ENCODE peak calls at places on chromosome X, in four cellular contexts. P is K562, M is IMR-90, A is GM12878. Y is an unnamed sample.

GRCh38 chrX:24682739-24683432 is 10.8 kb upstream of the POLA1 start:
- DNase-seq in P (no peak), M (no peak), A (no peak), Y (no peak)

GRCh38 chrX:47489507-47490275 is 6.7 kb upstream of the ZNF41 start:
- DNase-seq in P (no peak), M (no peak), A (no peak), Y (no peak)

GRCh38 chrX:101078716-101079115 is at the start of gene TMEM35A:
- DNase-seq in P (no peak), M (peak), A (no peak), Y (peak)

GRCh38 chrX:18985186-18985435 is 1.2 kb upstream of the PHKA2 start:
- DNase-seq in P (no peak), M (no peak), A (peak), Y (no peak)

GRCh38 chrX:10119399-10119990 is 37.3 kb upstream of the CLCN4 start:
- DNase-seq in P (peak), M (peak), A (peak), Y (peak)

GRCh38 chrX:24876782-24877315 is 138.9 kb downstream of the ARX start:
- DNase-seq in P (no peak), M (no peak), A (no peak), Y (no peak)

GRCh38 chrX:139538907-139539593 is 8.5 kb downstream of the F9 start:
- DNase-seq in P (no peak), M (no peak), A (no peak), Y (no peak)

GRCh38 chrX:128518508-128518907 is 466.3 kb upstream of the ACTRT1 start:
- DNase-seq in P (no peak), M (peak), A (no peak), Y (peak)

GRCh38 chrX:21972721-21973120 is 32.2 kb downstream of the SMS start:
- DNase-seq in P (no peak), M (peak), A (no peak), Y (peak)

GRCh38 chrX:8981742-8982141 is 52.2 kb downstream of the FAM9B start:
- DNase-seq in P (no peak), M (peak), A (no peak), Y (no peak)

GRCh38 chrX:15985937-15986336 is 131.3 kb upstream of the AP1S2 start:
- DNase-seq in P (peak), M (no peak), A (no peak), Y (no peak)

GRCh38 chrX:15515931-15516330 is 15.3 kb downstream of the BMX start:
- DNase-seq in P (peak), M (no peak), A (no peak), Y (peak)

GRCh38 chrX:46649421-46650260 is 76.1 kb downstream of the CHST7 start:
- DNase-seq in P (no peak), M (peak), A (no peak), Y (peak)

GRCh38 chrX:1610736-1611135 is 4.1 kb upstream of the ASMT start:
- DNase-seq in P (no peak), M (no peak), A (no peak), Y (no peak)

GRCh38 chrX:12693754-12694153 is 97.5 kb upstream of the PRPS2 start:
- DNase-seq in P (no peak), M (no peak), A (no peak), Y (no peak)

DNA sequence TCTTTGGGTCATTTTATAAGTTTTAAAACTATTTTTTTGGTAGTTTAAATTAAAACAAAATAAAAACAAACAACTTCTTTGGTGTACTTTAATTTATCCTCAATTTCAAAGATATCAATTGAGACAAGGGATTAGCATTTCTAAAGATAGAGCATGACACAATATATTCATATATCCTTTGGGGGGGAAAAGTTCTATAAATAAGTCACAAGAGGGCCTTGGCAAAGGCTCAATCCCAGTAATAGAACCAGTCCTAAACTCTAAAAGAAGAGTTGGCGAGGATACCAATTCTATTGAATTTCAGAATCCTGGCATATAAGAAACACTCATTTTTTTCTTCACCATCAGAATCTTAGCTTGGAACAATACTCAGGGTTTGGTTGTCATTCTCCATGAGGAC is 89.7 kb downstream of the COL4A6 start:
- DNase-seq in P (no peak), M (no peak), A (no peak), Y (peak)
- TF ChIP-seq FOS in P (no peak), M (no peak), A (no peak), Y (no peak)

GRCh38 chrX:69083785-69084184 is 81.5 kb downstream of the PJA1 start:
- DNase-seq in P (peak), M (no peak), A (no peak), Y (no peak)

GRCh38 chrX:69083361-69083760 is 81.9 kb downstream of the PJA1 start:
- DNase-seq in P (no peak), M (no peak), A (no peak), Y (no peak)

GRCh38 chrX:69085826-69086225 is 79.4 kb downstream of the PJA1 start:
- DNase-seq in P (no peak), M (no peak), A (no peak), Y (no peak)

GRCh38 chrX:69082753-69083150 is 82.5 kb downstream of the PJA1 start:
- DNase-seq in P (no peak), M (no peak), A (no peak), Y (no peak)

GRCh38 chrX:69085151-69085550 is 80.1 kb downstream of the PJA1 start:
- DNase-seq in P (no peak), M (no peak), A (no peak), Y (no peak)
- TF ChIP-seq FOS in P (no peak), M (no peak), A (no peak), Y (no peak)

GRCh38 chrX:125203737-125204578 is 115.7 kb upstream of the TEX13C start:
- DNase-seq in P (peak), M (no peak), A (no peak), Y (no peak)
- TF ChIP-seq FOS in P (no peak), M (no peak), A (no peak), Y (no peak)

GRCh38 chrX:3252744-3253143 is 93.7 kb downstream of the MXRA5 start:
- DNase-seq in P (no peak), M (no peak), A (no peak), Y (no peak)
- TF ChIP-seq FOS in P (no peak), M (no peak), A (no peak), Y (no peak)